ENCODE peak calls at places on chromosome 13, in eight cellular contexts. N, I, K, E, Q, O, G and U are unnamed samples.

GRCh38 chr13:48715977-48716376 is 62.2 kb downstream of the CYSLTR2 start:
- DNase-seq in N (no peak), I (no peak), K (no peak), E (no peak), Q (no peak), O (no peak), G (no peak), U (no peak)

GRCh38 chr13:48908381-48909087 is 67.2 kb upstream of the FNDC3A start:
- DNase-seq in N (no peak), I (no peak), K (no peak), E (no peak), Q (no peak), O (no peak), G (peak), U (no peak)

GRCh38 chr13:43558942-43559341 is 227.8 kb downstream of the ENOX1 start:
- DNase-seq in N (no peak), I (no peak), K (no peak), E (peak), Q (no peak), O (no peak), G (no peak), U (no peak)

GRCh38 chr13:27379694-27380596 is 44.5 kb upstream of the GTF3A start:
- DNase-seq in N (peak), I (peak), K (peak), E (peak), Q (peak), O (no peak), G (peak), U (no peak)

GRCh38 chr13:22517544-22517943 is 663.2 kb upstream of the SGCG start:
- DNase-seq in N (no peak), I (no peak), K (no peak), E (no peak), Q (no peak), O (no peak), G (no peak), U (no peak)

GRCh38 chr13:32254916-32255743 is 60.0 kb downstream of the ZAR1L start:
- DNase-seq in N (no peak), I (no peak), K (no peak), E (no peak), Q (no peak), O (no peak), G (no peak), U (no peak)

GRCh38 chr13:106709509-106709908 is 141.6 kb upstream of the ARGLU1 start:
- DNase-seq in N (peak), I (no peak), K (no peak), E (no peak), Q (no peak), O (no peak), G (no peak), U (no peak)

GRCh38 chr13:50437252-50437651 is 406.2 kb downstream of the DLEU7 start:
- DNase-seq in N (no peak), I (no peak), K (no peak), E (no peak), Q (no peak), O (no peak), G (peak), U (no peak)

GRCh38 chr13:97492257-97492656 is 58.3 kb downstream of the RAP2A start:
- DNase-seq in N (no peak), I (no peak), K (no peak), E (no peak), Q (no peak), O (no peak), G (no peak), U (no peak)

GRCh38 chr13:48401480-48401879 is 11.4 kb downstream of the LPAR6 start:
- DNase-seq in N (no peak), I (no peak), K (no peak), E (no peak), Q (no peak), O (no peak), G (no peak), U (no peak)

GRCh38 chr13:99265823-99266426 is 7.7 kb upstream of the GPR18 start:
- DNase-seq in N (no peak), I (no peak), K (peak), E (no peak), Q (no peak), O (no peak), G (peak), U (no peak)

GRCh38 chr13:20869540-20869939 is 33.0 kb downstream of the XPO4 start:
- DNase-seq in N (no peak), I (no peak), K (no peak), E (no peak), Q (no peak), O (no peak), G (peak), U (no peak)

GRCh38 chr13:63389756-63390155 is 1974.1 kb upstream of the PCDH20 start:
- DNase-seq in N (no peak), I (no peak), K (no peak), E (no peak), Q (no peak), O (no peak), G (no peak), U (no peak)

GRCh38 chr13:49341941-49342340 is 94.2 kb downstream of the CDADC1 start:
- DNase-seq in N (no peak), I (no peak), K (no peak), E (no peak), Q (no peak), O (no peak), G (no peak), U (no peak)

GRCh38 chr13:112220296-112220875 is 153.4 kb downstream of the SOX1 start:
- DNase-seq in N (no peak), I (no peak), K (no peak), E (no peak), Q (peak), O (no peak), G (no peak), U (no peak)

GRCh38 chr13:65638572-65639168 is 1591.5 kb downstream of the PCDH9 start:
- DNase-seq in N (peak), I (no peak), K (peak), E (no peak), Q (no peak), O (no peak), G (peak), U (no peak)

GRCh38 chr13:113584870-113585671 is 518 bp downstream of the TFDP1 start:
- DNase-seq in N (no peak), I (peak), K (no peak), E (peak), Q (peak), O (no peak), G (no peak), U (peak)

GRCh38 chr13:68708336-68708908 is 1399.2 kb upstream of the ATXN8OS start:
- DNase-seq in N (no peak), I (no peak), K (no peak), E (no peak), Q (no peak), O (no peak), G (no peak), U (no peak)

GRCh38 chr13:47120284-47120683 is 223.4 kb upstream of the HTR2A start:
- DNase-seq in N (no peak), I (no peak), K (no peak), E (no peak), Q (no peak), O (no peak), G (no peak), U (no peak)

GRCh38 chr13:80037505-80037888 is 303.4 kb downstream of the SPRY2 start:
- DNase-seq in N (no peak), I (no peak), K (no peak), E (no peak), Q (no peak), O (no peak), G (peak), U (no peak)

GRCh38 chr13:108915095-108915633 is 285.8 kb downstream of the MYO16 start:
- DNase-seq in N (peak), I (no peak), K (no peak), E (no peak), Q (no peak), O (no peak), G (peak), U (no peak)

GRCh38 chr13:113458218-113459065 is 5.2 kb upstream of the ADPRHL1 start:
- DNase-seq in N (no peak), I (no peak), K (no peak), E (peak), Q (peak), O (no peak), G (peak), U (peak)

GRCh38 chr13:26326562-26326961 is 72.6 kb downstream of the CDK8 start:
- DNase-seq in N (no peak), I (no peak), K (no peak), E (no peak), Q (no peak), O (no peak), G (no peak), U (no peak)

GRCh38 chr13:66001136-66001535 is 1229.0 kb downstream of the PCDH9 start:
- DNase-seq in N (no peak), I (no peak), K (no peak), E (no peak), Q (no peak), O (no peak), G (no peak), U (no peak)

GRCh38 chr13:47632311-47632710 is 368.8 kb downstream of the SUCLA2 start:
- DNase-seq in N (no peak), I (no peak), K (no peak), E (no peak), Q (no peak), O (no peak), G (no peak), U (no peak)

GRCh38 chr13:31898383-31899071 is 133.0 kb upstream of the FRY start:
- DNase-seq in N (no peak), I (no peak), K (no peak), E (no peak), Q (no peak), O (no peak), G (no peak), U (no peak)

GRCh38 chr13:92187378-92187989 is 789.1 kb downstream of the GPC5 start:
- DNase-seq in N (peak), I (peak), K (no peak), E (no peak), Q (no peak), O (no peak), G (peak), U (no peak)

GRCh38 chr13:41706189-41706588 is 248.8 kb downstream of the RGCC start:
- DNase-seq in N (no peak), I (no peak), K (no peak), E (no peak), Q (no peak), O (no peak), G (no peak), U (no peak)

GRCh38 chr13:22061806-22062391 is 391.0 kb downstream of the FGF9 start:
- DNase-seq in N (no peak), I (no peak), K (no peak), E (no peak), Q (no peak), O (no peak), G (no peak), U (peak)

GRCh38 chr13:42102961-42103688 is 54.7 kb downstream of the DGKH start:
- DNase-seq in N (no peak), I (no peak), K (no peak), E (no peak), Q (no peak), O (no peak), G (peak), U (no peak)

GRCh38 chr13:110073982-110074381 is 233.0 kb downstream of the COL4A1 start:
- DNase-seq in N (no peak), I (no peak), K (no peak), E (no peak), Q (no peak), O (no peak), G (no peak), U (no peak)

GRCh38 chr13:100636441-100636840 is 38.2 kb downstream of the TMTC4 start:
- DNase-seq in N (no peak), I (no peak), K (no peak), E (no peak), Q (no peak), O (no peak), G (no peak), U (no peak)

GRCh38 chr13:69474286-69474685 is 633.3 kb upstream of the ATXN8OS start:
- DNase-seq in N (no peak), I (no peak), K (no peak), E (no peak), Q (no peak), O (no peak), G (no peak), U (no peak)

GRCh38 chr13:49652691-49653305 is 24.5 kb downstream of the ARL11 start:
- DNase-seq in N (peak), I (peak), K (peak), E (no peak), Q (no peak), O (no peak), G (peak), U (no peak)

GRCh38 chr13:48860369-48860768 is 115.3 kb upstream of the FNDC3A start:
- DNase-seq in N (no peak), I (no peak), K (no peak), E (no peak), Q (no peak), O (no peak), G (no peak), U (no peak)

GRCh38 chr13:111853766-111854165 is 213.2 kb upstream of the SOX1 start:
- DNase-seq in N (no peak), I (no peak), K (no peak), E (no peak), Q (no peak), O (no peak), G (no peak), U (peak)

DNA sequence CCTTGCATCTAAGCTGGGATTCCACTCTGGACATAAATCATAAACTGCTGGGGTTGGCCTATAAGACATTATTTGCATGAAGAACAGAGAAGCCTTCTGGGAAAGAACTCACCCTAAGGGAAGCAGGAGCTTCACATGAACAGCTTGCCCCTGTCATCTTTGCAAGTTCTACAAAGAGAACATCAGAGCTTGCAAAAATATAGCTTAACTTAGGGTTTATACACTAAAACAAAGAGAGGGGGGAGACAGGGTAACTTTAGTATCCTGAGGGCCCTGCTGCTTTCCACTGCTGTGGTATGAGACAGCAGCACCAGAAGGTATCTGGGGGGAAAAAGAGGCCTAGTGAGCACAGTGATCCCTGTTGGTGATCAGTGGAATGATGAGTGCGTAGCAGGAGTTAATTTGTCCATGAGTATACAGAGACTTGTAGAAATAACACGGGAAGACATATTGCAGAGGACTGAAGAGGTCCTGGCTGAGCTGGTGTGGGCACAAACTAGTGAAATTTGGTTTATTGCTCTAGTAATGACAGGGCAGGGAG is 116.1 kb upstream of the TSC22D1 start:
- DNase-seq in N (no peak), I (no peak), K (peak), E (no peak), Q (peak), O (no peak), G (peak), U (no peak)
- TF ChIP-seq POLR2A in N (no peak), I (no peak), K (peak), E (no peak), Q (no peak), O (no peak), G (peak), U (no peak)

GRCh38 chr13:102805680-102806079 is 6.8 kb downstream of the BIVM start:
- DNase-seq in N (no peak), I (no peak), K (no peak), E (no peak), Q (no peak), O (no peak), G (no peak), U (no peak)

GRCh38 chr13:102799544-102800144 is 725 bp downstream of the BIVM start:
- DNase-seq in N (no peak), I (peak), K (no peak), E (no peak), Q (peak), O (no peak), G (peak), U (no peak)

GRCh38 chr13:102798653-102799543 is at the start of the genes BIVM and POGLUT2:
- DNase-seq in N (peak), I (peak), K (peak), E (peak), Q (peak), O (peak), G (peak), U (peak)

GRCh38 chr13:102800145-102801041 is 1.5 kb downstream of the BIVM start:
- DNase-seq in N (peak), I (peak), K (peak), E (peak), Q (peak), O (peak), G (peak), U (peak)
- TF ChIP-seq POLR2A in N (no peak), I (peak), K (no peak), E (no peak), Q (no peak), O (no peak), G (peak), U (no peak)

GRCh38 chr13:45336025-45336800 is 4.8 kb downstream of the TPT1 start:
- DNase-seq in N (no peak), I (no peak), K (no peak), E (no peak), Q (no peak), O (no peak), G (no peak), U (no peak)
- TF ChIP-seq POLR2A in N (no peak), I (peak), K (no peak), E (no peak), Q (no peak), O (no peak), G (no peak), U (no peak)

GRCh38 chr13:45433381-45433790 is 15.2 kb upstream of the SLC25A30 start:
- DNase-seq in N (no peak), I (no peak), K (no peak), E (no peak), Q (peak), O (no peak), G (no peak), U (no peak)

GRCh38 chr13:45436332-45436731 is 18.2 kb upstream of the SLC25A30 start:
- DNase-seq in N (no peak), I (no peak), K (no peak), E (no peak), Q (peak), O (no peak), G (no peak), U (no peak)

GRCh38 chr13:45436953-45437352 is 18.8 kb upstream of the SLC25A30 start:
- DNase-seq in N (no peak), I (no peak), K (no peak), E (no peak), Q (peak), O (no peak), G (no peak), U (no peak)

GRCh38 chr13:45432737-45433380 is 14.7 kb upstream of the SLC25A30 start:
- DNase-seq in N (no peak), I (no peak), K (no peak), E (no peak), Q (peak), O (no peak), G (no peak), U (no peak)

GRCh38 chr13:45434556-45435371 is 16.6 kb upstream of the SLC25A30 start:
- DNase-seq in N (no peak), I (no peak), K (no peak), E (no peak), Q (peak), O (no peak), G (no peak), U (no peak)
- TF ChIP-seq POLR2A in N (no peak), I (no peak), K (no peak), E (no peak), Q (no peak), O (no peak), G (no peak), U (no peak)

GRCh38 chr13:33871207-33872004 is 53.5 kb downstream of the RFC3 start:
- DNase-seq in N (no peak), I (no peak), K (no peak), E (no peak), Q (no peak), O (no peak), G (no peak), U (no peak)
- TF ChIP-seq POLR2A in N (no peak), I (no peak), K (no peak), E (no peak), Q (no peak), O (no peak), G (no peak), U (no peak)

DNA sequence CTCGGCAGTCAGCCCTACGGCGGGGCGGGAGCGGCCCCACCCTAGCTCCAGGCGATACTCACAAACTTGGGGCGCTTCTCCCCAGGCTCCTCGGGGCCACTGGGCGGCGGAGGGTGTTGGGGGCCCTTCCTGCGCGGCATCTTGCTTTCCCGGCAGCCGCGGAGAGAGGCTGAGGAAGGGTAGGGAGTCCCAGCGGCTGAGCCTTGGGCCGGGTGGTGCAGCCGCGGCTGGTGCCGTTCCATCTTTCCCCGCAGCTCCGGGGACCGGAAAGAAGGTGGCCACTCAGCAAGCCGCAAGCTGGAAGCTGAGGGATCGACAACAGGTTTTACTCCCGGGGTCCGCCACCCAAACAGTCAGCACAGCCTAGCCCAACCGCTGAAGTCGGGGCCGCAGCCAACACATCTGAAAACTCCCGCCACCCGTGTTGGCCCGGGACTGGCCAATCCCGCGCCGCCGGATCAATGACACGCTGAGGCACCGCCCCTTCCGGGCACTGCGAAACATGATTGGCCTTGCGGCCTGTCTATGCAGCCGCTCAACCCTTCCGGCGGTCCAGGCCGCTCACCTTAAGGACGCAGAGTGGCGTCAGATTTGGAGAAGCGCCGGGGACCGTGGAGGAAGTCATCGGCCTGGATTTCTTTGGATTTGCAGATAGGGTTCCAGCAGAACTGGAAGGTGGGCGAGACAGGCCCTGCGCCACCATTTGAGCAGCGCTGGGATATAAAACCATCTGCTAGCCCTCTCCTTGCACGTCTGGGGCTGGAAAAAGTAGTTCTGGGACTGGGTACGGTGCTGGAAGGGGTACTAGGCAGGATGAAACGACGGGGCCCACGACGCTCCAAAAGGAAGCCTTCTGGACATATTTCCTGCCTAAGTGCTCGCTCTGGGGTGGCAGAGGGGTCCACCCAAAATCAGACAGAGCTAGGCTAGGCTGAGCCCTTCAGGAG is at the start of gene DIAPH3:
- DNase-seq in N (peak), I (peak), K (peak), E (peak), Q (peak), O (peak), G (peak), U (peak)
- TF ChIP-seq POLR2A in N (peak), I (peak), K (peak), E (peak), Q (no peak), O (peak), G (peak), U (no peak)

DNA sequence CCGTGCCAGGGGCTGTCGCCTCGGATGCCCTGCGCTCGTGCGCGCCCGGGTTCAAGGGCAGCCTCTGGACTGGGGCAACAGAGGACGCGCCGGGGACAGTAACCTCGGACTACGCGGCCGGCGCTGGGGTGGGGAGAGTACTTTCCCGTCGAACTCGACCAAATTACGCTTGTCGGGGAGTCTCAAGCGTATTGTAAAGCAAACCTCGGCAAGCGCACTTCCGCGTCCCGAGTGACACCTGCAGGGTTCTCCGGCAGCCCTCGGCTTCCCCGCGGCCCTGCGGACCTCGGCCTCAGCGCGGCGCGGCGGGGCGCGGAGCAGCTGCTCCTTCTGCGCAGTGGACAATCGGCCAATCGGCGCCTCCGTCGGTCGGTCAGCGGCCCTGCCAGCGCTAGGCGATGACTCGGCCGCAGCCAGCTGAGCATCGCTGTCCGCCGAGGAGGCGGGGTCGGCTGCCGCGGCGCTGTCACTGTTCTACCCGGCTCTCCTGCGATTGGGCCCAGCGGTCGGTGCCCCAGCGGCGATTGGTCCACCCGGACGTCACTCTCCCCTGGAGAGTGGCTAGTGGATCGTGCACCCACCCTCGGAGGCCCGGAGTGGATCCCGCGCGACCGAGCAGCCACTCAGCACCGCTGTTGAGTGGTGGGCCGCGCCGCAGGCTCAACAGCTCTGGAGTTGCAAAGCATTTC is at the start of gene SLC46A3:
- DNase-seq in N (peak), I (peak), K (peak), E (peak), Q (peak), O (peak), G (peak), U (peak)
- TF ChIP-seq POLR2A in N (peak), I (peak), K (peak), E (no peak), Q (no peak), O (no peak), G (peak), U (peak)